ENCODE peak calls at places on chromosome 22, in eight cellular contexts. One of them, this sample, is unnamed.

GRCh38 chr22:19178065-19178658 is 374 bp downstream of the SLC25A1 start:
- DNase-seq in left ventricle myocardium inferior: peak; percentile 53
- DNase-seq in cardiac muscle cell: no peak
- DNase-seq in adrenal gland: peak; percentile 62
- DNase-seq in IMR-90: peak; percentile 11
- DNase-seq in NT2/D1: no peak
- DNase-seq in naive thymus-derived CD4-positive, alpha-beta T cell: peak; percentile 54
- DNase-seq in colonic mucosa: peak; percentile 62
- DNase-seq in this sample: peak; percentile 81

GRCh38 chr22:46734830-46735453 is 3.1 kb downstream of the CERK start:
- DNase-seq in naive thymus-derived CD4-positive, alpha-beta T cell: peak; percentile 50
- DNase-seq in adrenal gland: peak; percentile 66
- DNase-seq in colonic mucosa: peak; percentile 61
- DNase-seq in IMR-90: no peak
- DNase-seq in left ventricle myocardium inferior: no peak
- DNase-seq in cardiac muscle cell: no peak
- DNase-seq in NT2/D1: no peak
- DNase-seq in this sample: no peak

GRCh38 chr22:47201996-47202818 is 439.8 kb downstream of the TBC1D22A start:
- DNase-seq in left ventricle myocardium inferior: no peak
- DNase-seq in adrenal gland: no peak
- DNase-seq in IMR-90: no peak
- DNase-seq in NT2/D1: no peak
- DNase-seq in colonic mucosa: peak; percentile 9
- DNase-seq in naive thymus-derived CD4-positive, alpha-beta T cell: no peak
- DNase-seq in cardiac muscle cell: no peak
- DNase-seq in this sample: peak; percentile 17

GRCh38 chr22:20456064-20456721 is 18.6 kb upstream of the SCARF2 start:
- DNase-seq in cardiac muscle cell: peak; percentile 91
- DNase-seq in naive thymus-derived CD4-positive, alpha-beta T cell: peak; percentile 72
- DNase-seq in left ventricle myocardium inferior: peak; percentile 69
- DNase-seq in colonic mucosa: peak; percentile 62
- DNase-seq in NT2/D1: peak; percentile 64
- DNase-seq in adrenal gland: peak; percentile 81
- DNase-seq in IMR-90: peak; percentile 86
- DNase-seq in this sample: peak; percentile 92

GRCh38 chr22:31637938-31638618 is 23.9 kb downstream of the PISD start:
- DNase-seq in IMR-90: no peak
- DNase-seq in colonic mucosa: no peak
- DNase-seq in naive thymus-derived CD4-positive, alpha-beta T cell: no peak
- DNase-seq in adrenal gland: no peak
- DNase-seq in left ventricle myocardium inferior: peak; percentile 42
- DNase-seq in NT2/D1: no peak
- DNase-seq in cardiac muscle cell: peak; percentile 54
- DNase-seq in this sample: peak; percentile 40

GRCh38 chr22:31491218-31491962 is 1.7 kb upstream of the EIF4ENIF1 start:
- DNase-seq in cardiac muscle cell: no peak
- DNase-seq in IMR-90: no peak
- DNase-seq in colonic mucosa: no peak
- DNase-seq in adrenal gland: no peak
- DNase-seq in NT2/D1: no peak
- DNase-seq in naive thymus-derived CD4-positive, alpha-beta T cell: no peak
- DNase-seq in left ventricle myocardium inferior: no peak
- DNase-seq in this sample: peak; percentile 73

GRCh38 chr22:20117656-20118571 is 888 bp upstream of the TRMT2A start:
- DNase-seq in IMR-90: peak; percentile 25
- DNase-seq in adrenal gland: peak; percentile 59
- DNase-seq in left ventricle myocardium inferior: peak; percentile 30
- DNase-seq in naive thymus-derived CD4-positive, alpha-beta T cell: peak; percentile 43
- DNase-seq in colonic mucosa: no peak
- DNase-seq in cardiac muscle cell: peak; percentile 30
- DNase-seq in NT2/D1: no peak
- DNase-seq in this sample: no peak

GRCh38 chr22:19149047-19149883 is 827 bp downstream of the GSC2 start:
- DNase-seq in colonic mucosa: no peak
- DNase-seq in adrenal gland: no peak
- DNase-seq in IMR-90: no peak
- DNase-seq in cardiac muscle cell: peak; percentile 5
- DNase-seq in NT2/D1: no peak
- DNase-seq in left ventricle myocardium inferior: no peak
- DNase-seq in naive thymus-derived CD4-positive, alpha-beta T cell: peak; percentile 40
- DNase-seq in this sample: peak; percentile 84

GRCh38 chr22:26139320-26139719 is 29.9 kb upstream of the SEZ6L start:
- DNase-seq in naive thymus-derived CD4-positive, alpha-beta T cell: no peak
- DNase-seq in cardiac muscle cell: no peak
- DNase-seq in colonic mucosa: no peak
- DNase-seq in IMR-90: no peak
- DNase-seq in adrenal gland: no peak
- DNase-seq in NT2/D1: no peak
- DNase-seq in left ventricle myocardium inferior: no peak
- DNase-seq in this sample: no peak

DNA sequence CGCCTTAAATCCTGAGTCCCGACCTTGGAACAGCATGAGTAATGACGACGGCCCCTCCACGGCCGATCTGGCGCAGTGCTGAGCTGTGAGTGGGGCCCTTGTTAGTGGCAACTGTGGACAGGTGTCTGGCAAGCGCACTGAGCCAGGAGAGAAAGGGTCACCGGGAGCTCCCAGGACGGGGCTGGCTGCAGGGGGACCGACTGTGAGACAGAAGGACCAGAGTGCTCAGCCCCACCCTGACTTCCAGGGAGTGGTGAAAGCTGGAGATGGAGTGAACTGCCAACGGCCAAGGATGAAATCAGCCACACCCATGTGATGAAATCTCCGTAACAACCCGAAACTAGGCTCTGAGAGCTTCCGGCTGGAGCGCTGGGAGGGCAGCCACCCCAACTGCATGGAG is 228.6 kb downstream of the BRD1 start:
- DNase-seq in naive thymus-derived CD4-positive, alpha-beta T cell: no peak
- DNase-seq in IMR-90: no peak
- DNase-seq in left ventricle myocardium inferior: no peak
- DNase-seq in NT2/D1: no peak
- DNase-seq in colonic mucosa: no peak
- DNase-seq in cardiac muscle cell: no peak
- DNase-seq in adrenal gland: no peak
- DNase-seq in this sample: no peak
- H3K4me1 ChIP-seq in naive thymus-derived CD4-positive, alpha-beta T cell: no peaks in the 10 kb centered on the region
- H3K4me1 ChIP-seq in IMR-90: no peaks in the 10 kb centered on the region
- H3K4me1 ChIP-seq in left ventricle myocardium inferior: no peaks in the 10 kb centered on the region
- H3K4me1 ChIP-seq in NT2/D1: no peaks in the 10 kb centered on the region
- H3K4me1 ChIP-seq in colonic mucosa: no peaks in the 10 kb centered on the region
- H3K4me1 ChIP-seq in cardiac muscle cell: no peaks in the 10 kb centered on the region
- H3K4me1 ChIP-seq in adrenal gland: no peaks in the 10 kb centered on the region
- H3K4me1 ChIP-seq in this sample: no peaks in the 10 kb centered on the region

GRCh38 chr22:49112176-49112575 is 715.5 kb downstream of the BRD1 start:
- DNase-seq in cardiac muscle cell: no peak
- DNase-seq in IMR-90: no peak
- DNase-seq in adrenal gland: no peak
- DNase-seq in left ventricle myocardium inferior: no peak
- DNase-seq in NT2/D1: no peak
- DNase-seq in naive thymus-derived CD4-positive, alpha-beta T cell: no peak
- DNase-seq in colonic mucosa: no peak
- DNase-seq in this sample: no peak
- H3K9me3 ChIP-seq in cardiac muscle cell: no peaks in the 10 kb centered on the region
- H3K9me3 ChIP-seq in IMR-90: peaks cover 62% of the 10 kb centered on the region
- H3K9me3 ChIP-seq in adrenal gland: no peaks in the 10 kb centered on the region
- H3K9me3 ChIP-seq in left ventricle myocardium inferior: no peaks in the 10 kb centered on the region
- H3K9me3 ChIP-seq in NT2/D1: no peaks in the 10 kb centered on the region
- H3K9me3 ChIP-seq in naive thymus-derived CD4-positive, alpha-beta T cell: no peaks in the 10 kb centered on the region
- H3K9me3 ChIP-seq in colonic mucosa: no peaks in the 10 kb centered on the region
- H3K9me3 ChIP-seq in this sample: no peaks in the 10 kb centered on the region

GRCh38 chr22:39935622-39936021 is 24.6 kb upstream of the TMA7B start:
- DNase-seq in cardiac muscle cell: no peak
- DNase-seq in NT2/D1: no peak
- DNase-seq in adrenal gland: no peak
- DNase-seq in naive thymus-derived CD4-positive, alpha-beta T cell: no peak
- DNase-seq in IMR-90: no peak
- DNase-seq in left ventricle myocardium inferior: no peak
- DNase-seq in colonic mucosa: no peak
- DNase-seq in this sample: no peak
- H3K4me1 ChIP-seq in cardiac muscle cell: no peaks in the 10 kb centered on the region
- H3K4me1 ChIP-seq in NT2/D1: no peaks in the 10 kb centered on the region
- H3K4me1 ChIP-seq in adrenal gland: no peaks in the 10 kb centered on the region
- H3K4me1 ChIP-seq in naive thymus-derived CD4-positive, alpha-beta T cell: peaks cover 91% of the 10 kb centered on the region
- H3K4me1 ChIP-seq in IMR-90: no peaks in the 10 kb centered on the region
- H3K4me1 ChIP-seq in left ventricle myocardium inferior: no peaks in the 10 kb centered on the region
- H3K4me1 ChIP-seq in colonic mucosa: no peaks in the 10 kb centered on the region
- H3K4me1 ChIP-seq in this sample: peaks cover 8% of the 10 kb centered on the region

GRCh38 chr22:42794551-42795510 is 62.2 kb downstream of the ARFGAP3 start:
- DNase-seq in NT2/D1: no peak
- DNase-seq in left ventricle myocardium inferior: no peak
- DNase-seq in cardiac muscle cell: no peak
- DNase-seq in adrenal gland: no peak
- DNase-seq in naive thymus-derived CD4-positive, alpha-beta T cell: no peak
- DNase-seq in IMR-90: no peak
- DNase-seq in colonic mucosa: no peak
- DNase-seq in this sample: peak; percentile 76
- H3K9me3 ChIP-seq in NT2/D1: no peaks in the 10 kb centered on the region
- H3K9me3 ChIP-seq in left ventricle myocardium inferior: no peaks in the 10 kb centered on the region
- H3K9me3 ChIP-seq in cardiac muscle cell: no peaks in the 10 kb centered on the region
- H3K9me3 ChIP-seq in adrenal gland: no peaks in the 10 kb centered on the region
- H3K9me3 ChIP-seq in naive thymus-derived CD4-positive, alpha-beta T cell: no peaks in the 10 kb centered on the region
- H3K9me3 ChIP-seq in IMR-90: no peaks in the 10 kb centered on the region
- H3K9me3 ChIP-seq in colonic mucosa: no peaks in the 10 kb centered on the region
- H3K9me3 ChIP-seq in this sample: no peaks in the 10 kb centered on the region

GRCh38 chr22:40177738-40178416 is at the start of gene TNRC6B:
- DNase-seq in NT2/D1: peak; percentile 88
- DNase-seq in IMR-90: peak; percentile 98
- DNase-seq in colonic mucosa: peak; percentile 92
- DNase-seq in cardiac muscle cell: peak; percentile 98
- DNase-seq in left ventricle myocardium inferior: peak; percentile 31
- DNase-seq in naive thymus-derived CD4-positive, alpha-beta T cell: peak; percentile 90
- DNase-seq in adrenal gland: peak; percentile 83
- DNase-seq in this sample: peak; percentile 90
- H3K4me1 ChIP-seq in NT2/D1: no peaks in the 10 kb centered on the region
- H3K4me1 ChIP-seq in IMR-90: peaks cover 5% of the 10 kb centered on the region
- H3K4me1 ChIP-seq in colonic mucosa: peaks cover 17% of the 10 kb centered on the region
- H3K4me1 ChIP-seq in cardiac muscle cell: peaks cover 43% of the 10 kb centered on the region
- H3K4me1 ChIP-seq in left ventricle myocardium inferior: peaks cover 77% of the 10 kb centered on the region
- H3K4me1 ChIP-seq in naive thymus-derived CD4-positive, alpha-beta T cell: peaks cover 35% of the 10 kb centered on the region
- H3K4me1 ChIP-seq in adrenal gland: peaks cover 51% of the 10 kb centered on the region
- H3K4me1 ChIP-seq in this sample: peaks cover 11% of the 10 kb centered on the region

GRCh38 chr22:48254311-48254873 is 1491.9 kb downstream of the TBC1D22A start:
- DNase-seq in left ventricle myocardium inferior: no peak
- DNase-seq in IMR-90: no peak
- DNase-seq in adrenal gland: no peak
- DNase-seq in colonic mucosa: peak; percentile 60
- DNase-seq in naive thymus-derived CD4-positive, alpha-beta T cell: no peak
- DNase-seq in NT2/D1: no peak
- DNase-seq in cardiac muscle cell: no peak
- DNase-seq in this sample: peak; percentile 55
- H3K9me3 ChIP-seq in left ventricle myocardium inferior: no peaks in the 10 kb centered on the region
- H3K9me3 ChIP-seq in IMR-90: peaks cover 53% of the 10 kb centered on the region
- H3K9me3 ChIP-seq in adrenal gland: no peaks in the 10 kb centered on the region
- H3K9me3 ChIP-seq in colonic mucosa: no peaks in the 10 kb centered on the region
- H3K9me3 ChIP-seq in naive thymus-derived CD4-positive, alpha-beta T cell: no peaks in the 10 kb centered on the region
- H3K9me3 ChIP-seq in NT2/D1: no peaks in the 10 kb centered on the region
- H3K9me3 ChIP-seq in cardiac muscle cell: no peaks in the 10 kb centered on the region
- H3K9me3 ChIP-seq in this sample: no peaks in the 10 kb centered on the region

GRCh38 chr22:41550952-41551491 is 6.8 kb upstream of the POLR3H start:
- DNase-seq in left ventricle myocardium inferior: no peak
- DNase-seq in cardiac muscle cell: no peak
- DNase-seq in adrenal gland: no peak
- DNase-seq in naive thymus-derived CD4-positive, alpha-beta T cell: no peak
- DNase-seq in IMR-90: no peak
- DNase-seq in colonic mucosa: no peak
- DNase-seq in NT2/D1: no peak
- DNase-seq in this sample: no peak
- H3K4me1 ChIP-seq in left ventricle myocardium inferior: peaks cover 16% of the 10 kb centered on the region
- H3K4me1 ChIP-seq in cardiac muscle cell: no peaks in the 10 kb centered on the region
- H3K4me1 ChIP-seq in adrenal gland: no peaks in the 10 kb centered on the region
- H3K4me1 ChIP-seq in naive thymus-derived CD4-positive, alpha-beta T cell: no peaks in the 10 kb centered on the region
- H3K4me1 ChIP-seq in IMR-90: peaks cover 8% of the 10 kb centered on the region
- H3K4me1 ChIP-seq in colonic mucosa: no peaks in the 10 kb centered on the region
- H3K4me1 ChIP-seq in NT2/D1: no peaks in the 10 kb centered on the region
- H3K4me1 ChIP-seq in this sample: no peaks in the 10 kb centered on the region

GRCh38 chr22:48742556-48743343 is 1084.9 kb downstream of the BRD1 start:
- DNase-seq in left ventricle myocardium inferior: no peak
- DNase-seq in adrenal gland: peak; percentile 6
- DNase-seq in cardiac muscle cell: no peak
- DNase-seq in colonic mucosa: peak; percentile 10
- DNase-seq in IMR-90: no peak
- DNase-seq in naive thymus-derived CD4-positive, alpha-beta T cell: no peak
- DNase-seq in NT2/D1: no peak
- DNase-seq in this sample: peak; percentile 29
- H3K9me3 ChIP-seq in left ventricle myocardium inferior: peaks cover 6% of the 10 kb centered on the region
- H3K9me3 ChIP-seq in adrenal gland: no peaks in the 10 kb centered on the region
- H3K9me3 ChIP-seq in cardiac muscle cell: no peaks in the 10 kb centered on the region
- H3K9me3 ChIP-seq in colonic mucosa: no peaks in the 10 kb centered on the region
- H3K9me3 ChIP-seq in IMR-90: peaks cover 77% of the 10 kb centered on the region
- H3K9me3 ChIP-seq in naive thymus-derived CD4-positive, alpha-beta T cell: no peaks in the 10 kb centered on the region
- H3K9me3 ChIP-seq in NT2/D1: no peaks in the 10 kb centered on the region
- H3K9me3 ChIP-seq in this sample: no peaks in the 10 kb centered on the region

GRCh38 chr22:37187552-37187890 is 526 bp downstream of the C1QTNF6 start:
- DNase-seq in NT2/D1: no peak
- DNase-seq in cardiac muscle cell: peak; percentile 53
- DNase-seq in left ventricle myocardium inferior: no peak
- DNase-seq in adrenal gland: peak; percentile 55
- DNase-seq in naive thymus-derived CD4-positive, alpha-beta T cell: no peak
- DNase-seq in colonic mucosa: peak; percentile 73
- DNase-seq in IMR-90: peak; percentile 37
- DNase-seq in this sample: peak; percentile 65
- H3K4me1 ChIP-seq in NT2/D1: peaks cover 6% of the 10 kb centered on the region
- H3K4me1 ChIP-seq in cardiac muscle cell: peaks cover 35% of the 10 kb centered on the region
- H3K4me1 ChIP-seq in left ventricle myocardium inferior: peaks cover 49% of the 10 kb centered on the region
- H3K4me1 ChIP-seq in adrenal gland: peaks cover 54% of the 10 kb centered on the region
- H3K4me1 ChIP-seq in naive thymus-derived CD4-positive, alpha-beta T cell: peaks cover 63% of the 10 kb centered on the region
- H3K4me1 ChIP-seq in colonic mucosa: peaks cover 12% of the 10 kb centered on the region
- H3K4me1 ChIP-seq in IMR-90: peaks cover 18% of the 10 kb centered on the region
- H3K4me1 ChIP-seq in this sample: peaks cover 23% of the 10 kb centered on the region

DNA sequence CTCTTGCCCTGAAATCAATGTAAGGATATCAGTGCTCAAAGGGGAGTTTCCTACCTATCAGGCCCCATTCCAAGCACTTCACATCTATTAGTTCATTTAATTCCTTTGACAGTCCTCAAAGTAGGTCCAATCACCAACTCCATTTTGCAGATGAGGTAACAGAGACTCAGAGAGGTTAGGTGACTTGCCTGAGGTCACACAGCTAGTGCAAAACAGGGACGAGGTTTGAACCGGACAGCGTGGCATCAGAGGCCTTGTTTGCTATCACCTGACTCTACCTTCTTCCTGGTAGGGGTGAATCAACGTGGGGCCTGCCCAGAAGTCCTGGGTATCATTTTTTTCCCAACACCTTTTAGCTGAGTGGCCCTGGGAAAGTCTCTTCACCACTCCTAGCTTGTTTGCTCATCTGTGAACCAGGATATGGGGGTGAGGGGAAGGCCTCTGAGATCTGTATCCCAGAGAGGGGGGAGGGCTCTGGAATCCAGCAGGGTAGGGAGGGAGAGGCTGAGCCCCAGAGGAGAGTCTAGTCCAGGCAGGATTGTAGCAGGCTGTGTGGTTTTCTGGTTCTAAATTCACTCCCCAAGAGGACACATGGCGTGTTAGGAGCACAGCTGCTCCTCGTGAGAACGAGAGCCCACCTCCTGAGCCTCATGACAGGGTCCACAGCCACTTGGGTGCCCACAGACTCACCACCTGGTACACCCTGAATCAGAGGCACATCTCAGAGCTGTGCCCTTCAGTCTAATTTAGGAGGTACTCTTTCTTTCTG is 174.7 kb downstream of the MN1 start:
- DNase-seq in cardiac muscle cell: no peak
- DNase-seq in colonic mucosa: no peak
- DNase-seq in adrenal gland: no peak
- DNase-seq in NT2/D1: no peak
- DNase-seq in naive thymus-derived CD4-positive, alpha-beta T cell: no peak
- DNase-seq in IMR-90: no peak
- DNase-seq in left ventricle myocardium inferior: no peak
- DNase-seq in this sample: no peak
- H3K9me3 ChIP-seq in cardiac muscle cell: no peaks in the 10 kb centered on the region
- H3K9me3 ChIP-seq in colonic mucosa: no peaks in the 10 kb centered on the region
- H3K9me3 ChIP-seq in adrenal gland: no peaks in the 10 kb centered on the region
- H3K9me3 ChIP-seq in NT2/D1: no peaks in the 10 kb centered on the region
- H3K9me3 ChIP-seq in naive thymus-derived CD4-positive, alpha-beta T cell: no peaks in the 10 kb centered on the region
- H3K9me3 ChIP-seq in IMR-90: no peaks in the 10 kb centered on the region
- H3K9me3 ChIP-seq in left ventricle myocardium inferior: no peaks in the 10 kb centered on the region
- H3K9me3 ChIP-seq in this sample: no peaks in the 10 kb centered on the region